ENCODE peak calls at places on chromosomes 2 and 18, in seven cellular contexts. V is cerebellar nuclear complex; Q is effector CD4-positive, alpha-beta T cell; R is astrocyte of the spinal cord; E is germinal center; W is HT1080; X is NCI-H1930. O is an unnamed sample.

GRCh38 chr18:39770399-39770798 is 2184.6 kb upstream of the PIK3C3 start:
- DNase-seq in W (no peak), Q (no peak), V (no peak), R (no peak), E (no peak), X (no peak), O (no peak)

GRCh38 chr2:183207110-183207509 is 82.9 kb downstream of the NUP35 start:
- DNase-seq in R (peak; percentile 73), V (no peak), X (no peak), W (peak; percentile 46), Q (no peak), E (no peak), O (no peak)

GRCh38 chr2:239087041-239087710 is 239.3 kb downstream of the TWIST2 start:
- DNase-seq in E (no peak), R (no peak), W (peak; percentile 72), Q (no peak), V (no peak), X (no peak), O (no peak)

GRCh38 chr2:174247474-174248186 is 702 bp downstream of the OLA1 start:
- DNase-seq in X (no peak), Q (no peak), E (peak; percentile 10), W (peak; percentile 6), R (peak; percentile 28), V (no peak), O (no peak)

GRCh38 chr18:3360211-3360610 is 89.8 kb upstream of the TGIF1 start:
- DNase-seq in R (no peak), E (no peak), X (no peak), V (no peak), W (no peak), Q (no peak), O (no peak)

GRCh38 chr2:96547751-96548161 is 11.2 kb downstream of the ARID5A start:
- DNase-seq in X (no peak), R (peak; percentile 76), V (no peak), Q (no peak), E (no peak), W (no peak), O (no peak)

GRCh38 chr2:68905116-68905515 is 33.9 kb upstream of the BMP10 start:
- DNase-seq in X (no peak), V (no peak), R (no peak), W (no peak), E (no peak), Q (no peak), O (no peak)

GRCh38 chr2:230922951-230923717 is 1.9 kb downstream of the GPR55 start:
- DNase-seq in E (no peak), W (no peak), R (no peak), Q (no peak), V (no peak), X (no peak), O (no peak)

GRCh38 chr2:40095003-40095402 is 315.9 kb upstream of the THUMPD2 start:
- DNase-seq in E (no peak), W (peak; percentile 38), V (no peak), Q (no peak), X (no peak), R (peak; percentile 81), O (no peak)

GRCh38 chr18:42752921-42753320 is 362.6 kb downstream of the RIT2 start:
- DNase-seq in E (no peak), X (no peak), W (no peak), R (no peak), V (no peak), Q (no peak), O (no peak)

GRCh38 chr2:149000168-149000938 is 38.1 kb upstream of the LYPD6B start:
- DNase-seq in V (no peak), X (no peak), E (no peak), R (peak; percentile 13), Q (no peak), W (no peak), O (no peak)

GRCh38 chr2:64406407-64406774 is 47.6 kb upstream of the LGALSL start:
- DNase-seq in E (no peak), V (no peak), R (no peak), X (no peak), Q (no peak), W (no peak), O (no peak)

GRCh38 chr2:203649176-203649814 is 57.1 kb upstream of the CD28 start:
- DNase-seq in V (no peak), Q (no peak), W (no peak), R (no peak), X (no peak), E (no peak), O (no peak)

GRCh38 chr2:188444106-188444835 is 152.6 kb downstream of the GULP1 start:
- DNase-seq in E (no peak), Q (no peak), W (no peak), X (no peak), R (no peak), V (no peak), O (no peak)

GRCh38 chr2:45264227-45265225 is 255.3 kb upstream of the SIX2 start:
- DNase-seq in E (no peak), Q (no peak), X (no peak), R (peak; percentile 23), W (peak; percentile 66), V (no peak), O (no peak)

GRCh38 chr2:9614562-9614961 is 16.2 kb downstream of the YWHAQ start:
- DNase-seq in Q (no peak), E (no peak), V (no peak), W (no peak), X (no peak), R (no peak), O (no peak)

GRCh38 chr2:166653185-166653813 is 159.2 kb upstream of the SCN7A start:
- DNase-seq in X (peak; percentile 50), E (no peak), Q (no peak), R (peak; percentile 82), W (peak; percentile 61), V (no peak), O (no peak)

GRCh38 chr2:36650031-36650430 is 46.5 kb upstream of the VIT start:
- DNase-seq in Q (no peak), W (peak; percentile 89), R (peak; percentile 56), X (no peak), E (no peak), V (no peak), O (no peak)

GRCh38 chr2:219475697-219476604 is 22.7 kb upstream of the GMPPA start:
- DNase-seq in X (peak; percentile 21), Q (peak; percentile 37), V (peak; percentile 60), E (peak; percentile 59), R (peak; percentile 51), W (peak; percentile 56), O (peak; percentile 38)

GRCh38 chr2:150620860-150621259 is 133.4 kb upstream of the RND3 start:
- DNase-seq in X (no peak), W (no peak), Q (no peak), V (no peak), E (no peak), R (peak; percentile 40), O (no peak)

GRCh38 chr2:217178366-217178765 is 318.5 kb upstream of the TNP1 start:
- DNase-seq in V (peak; percentile 62), R (no peak), X (no peak), Q (no peak), E (no peak), W (no peak), O (no peak)

GRCh38 chr2:145108385-145108784 is 588.5 kb upstream of the ZEB2 start:
- DNase-seq in Q (no peak), R (no peak), E (no peak), X (no peak), W (no peak), V (no peak), O (no peak)

GRCh38 chr2:237483018-237483731 is 3.9 kb upstream of the MLPH start:
- DNase-seq in W (peak; percentile 83), E (no peak), R (peak; percentile 89), X (no peak), Q (no peak), V (no peak), O (no peak)

GRCh38 chr2:63544017-63544627 is 44.2 kb downstream of the WDPCP start:
- DNase-seq in Q (no peak), R (peak; percentile 32), E (peak; percentile 6), X (no peak), V (no peak), W (peak; percentile 17), O (peak; percentile 4)

GRCh38 chr2:202269585-202269984 is 4.0 kb downstream of the NOP58 start:
- DNase-seq in E (peak; percentile 27), R (no peak), X (no peak), W (no peak), V (no peak), Q (peak; percentile 17), O (peak; percentile 18)

GRCh38 chr2:7812231-7812995 is 869.4 kb upstream of the ID2 start:
- DNase-seq in V (no peak), R (peak; percentile 79), X (no peak), W (peak; percentile 72), E (no peak), Q (no peak), O (no peak)

GRCh38 chr2:54767921-54768320 is 44.5 kb downstream of the EML6 start:
- DNase-seq in R (peak; percentile 60), W (peak; percentile 72), X (no peak), Q (no peak), V (no peak), E (no peak), O (no peak)

GRCh38 chr2:203867561-203868200 is at the start of gene CTLA4:
- DNase-seq in X (no peak), E (no peak), W (no peak), R (no peak), V (no peak), Q (no peak), O (no peak)

GRCh38 chr18:79379931-79380815 is 15.6 kb upstream of the NFATC1 start:
- DNase-seq in E (no peak), W (no peak), Q (no peak), X (no peak), R (no peak), V (no peak), O (no peak)

GRCh38 chr2:46098606-46099005 is 198.6 kb upstream of the EPAS1 start:
- DNase-seq in V (no peak), W (peak; percentile 76), R (peak; percentile 87), E (no peak), X (no peak), Q (no peak), O (no peak)

GRCh38 chr18:70418551-70419311 is 129.9 kb downstream of the SOCS6 start:
- DNase-seq in X (no peak), W (no peak), E (no peak), Q (no peak), V (no peak), R (no peak), O (no peak)

GRCh38 chr18:33924576-33924975 is 300.1 kb downstream of the NOL4 start:
- DNase-seq in V (no peak), E (no peak), Q (no peak), R (no peak), W (no peak), X (peak; percentile 85), O (no peak)

GRCh38 chr2:7626139-7626537 is 708.9 kb downstream of the RNF144A start:
- DNase-seq in V (no peak), Q (no peak), W (no peak), X (no peak), E (no peak), R (no peak), O (no peak)

GRCh38 chr2:105521176-105521575 is 122.3 kb upstream of the FHL2 start:
- DNase-seq in V (peak; percentile 15), X (no peak), E (no peak), R (peak; percentile 44), W (no peak), Q (no peak), O (no peak)

GRCh38 chr2:134372611-134373131 is 118.8 kb downstream of the MGAT5 start:
- DNase-seq in X (no peak), V (no peak), E (no peak), R (peak; percentile 83), W (no peak), Q (no peak), O (no peak)

GRCh38 chr2:25251461-25252273 is 83.3 kb upstream of the POMC start:
- DNase-seq in X (no peak), Q (no peak), W (no peak), E (peak; percentile 70), R (peak; percentile 43), V (no peak), O (peak; percentile 49)

GRCh38 chr2:171227066-171227782 is 66.5 kb upstream of the TLK1 start:
- DNase-seq in R (peak; percentile 5), W (peak; percentile 7), E (no peak), Q (no peak), V (no peak), X (no peak), O (no peak)